ENCODE peak calls at places on chromosomes 5 and 9, in ten cellular contexts. One of them, this sample, is unnamed.

GRCh38 chr5:11157132-11157531 is 396.1 kb upstream of the DAP start:
- DNase-seq in A172: no peak
- DNase-seq in right cardiac atrium: no peak
- DNase-seq in AML-193: no peak
- DNase-seq in choroid plexus epithelial cell: no peak
- DNase-seq in stimulated activated CD4-positive, alpha-beta T cell treated with anti-CD3 and anti-CD28 coated beads, Interleukin-12 subunit alpha, Interleukin-12 subunit beta, amount 100 ng/mL, for 4 hours: no peak
- DNase-seq in stimulated activated naive B cell treated with anti-CD40 and anti-IgM and Interleukin-4, amounts not matched to agents 10 μg/mL and 1 μg/mL and 100 μg/mL, for 72 hours: no peak
- DNase-seq in activated CD4-positive, CD25-positive, alpha-beta regulatory T cell treated with anti-CD3 and anti-CD28 coated beads, Interleukin-2, amount 50 U/mL, for 72 hours: no peak
- DNase-seq in D341Med: no peak
- DNase-seq in foreskin keratinocyte: no peak
- DNase-seq in this sample: no peak

GRCh38 chr9:94916956-94917355 is 190.5 kb downstream of the AOPEP start:
- DNase-seq in A172: no peak
- DNase-seq in right cardiac atrium: no peak
- DNase-seq in AML-193: no peak
- DNase-seq in choroid plexus epithelial cell: no peak
- DNase-seq in stimulated activated CD4-positive, alpha-beta T cell treated with anti-CD3 and anti-CD28 coated beads, Interleukin-12 subunit alpha, Interleukin-12 subunit beta, amount 100 ng/mL, for 4 hours: no peak
- DNase-seq in stimulated activated naive B cell treated with anti-CD40 and anti-IgM and Interleukin-4, amounts not matched to agents 10 μg/mL and 1 μg/mL and 100 μg/mL, for 72 hours: no peak
- DNase-seq in activated CD4-positive, CD25-positive, alpha-beta regulatory T cell treated with anti-CD3 and anti-CD28 coated beads, Interleukin-2, amount 50 U/mL, for 72 hours: no peak
- DNase-seq in D341Med: no peak
- DNase-seq in foreskin keratinocyte: no peak
- DNase-seq in this sample: no peak

GRCh38 chr5:168752416-168753190 is 173.4 kb upstream of the PANK3 start:
- DNase-seq in A172: no peak
- DNase-seq in right cardiac atrium: no peak
- DNase-seq in AML-193: no peak
- DNase-seq in choroid plexus epithelial cell: no peak
- DNase-seq in stimulated activated CD4-positive, alpha-beta T cell treated with anti-CD3 and anti-CD28 coated beads, Interleukin-12 subunit alpha, Interleukin-12 subunit beta, amount 100 ng/mL, for 4 hours: no peak
- DNase-seq in stimulated activated naive B cell treated with anti-CD40 and anti-IgM and Interleukin-4, amounts not matched to agents 10 μg/mL and 1 μg/mL and 100 μg/mL, for 72 hours: no peak
- DNase-seq in activated CD4-positive, CD25-positive, alpha-beta regulatory T cell treated with anti-CD3 and anti-CD28 coated beads, Interleukin-2, amount 50 U/mL, for 72 hours: no peak
- DNase-seq in D341Med: no peak
- DNase-seq in foreskin keratinocyte: no peak
- DNase-seq in this sample: no peak

GRCh38 chr5:123997354-123998215 is 485.6 kb downstream of the CSNK1G3 start:
- DNase-seq in A172: peak
- DNase-seq in right cardiac atrium: no peak
- DNase-seq in AML-193: no peak
- DNase-seq in choroid plexus epithelial cell: peak
- DNase-seq in stimulated activated CD4-positive, alpha-beta T cell treated with anti-CD3 and anti-CD28 coated beads, Interleukin-12 subunit alpha, Interleukin-12 subunit beta, amount 100 ng/mL, for 4 hours: no peak
- DNase-seq in stimulated activated naive B cell treated with anti-CD40 and anti-IgM and Interleukin-4, amounts not matched to agents 10 μg/mL and 1 μg/mL and 100 μg/mL, for 72 hours: no peak
- DNase-seq in activated CD4-positive, CD25-positive, alpha-beta regulatory T cell treated with anti-CD3 and anti-CD28 coated beads, Interleukin-2, amount 50 U/mL, for 72 hours: no peak
- DNase-seq in D341Med: no peak
- DNase-seq in foreskin keratinocyte: peak
- DNase-seq in this sample: no peak

GRCh38 chr9:95171001-95171400 is 146.5 kb downstream of the FANCC start:
- DNase-seq in A172: peak
- DNase-seq in right cardiac atrium: no peak
- DNase-seq in AML-193: no peak
- DNase-seq in choroid plexus epithelial cell: peak
- DNase-seq in stimulated activated CD4-positive, alpha-beta T cell treated with anti-CD3 and anti-CD28 coated beads, Interleukin-12 subunit alpha, Interleukin-12 subunit beta, amount 100 ng/mL, for 4 hours: no peak
- DNase-seq in stimulated activated naive B cell treated with anti-CD40 and anti-IgM and Interleukin-4, amounts not matched to agents 10 μg/mL and 1 μg/mL and 100 μg/mL, for 72 hours: no peak
- DNase-seq in activated CD4-positive, CD25-positive, alpha-beta regulatory T cell treated with anti-CD3 and anti-CD28 coated beads, Interleukin-2, amount 50 U/mL, for 72 hours: no peak
- DNase-seq in D341Med: no peak
- DNase-seq in foreskin keratinocyte: peak
- DNase-seq in this sample: peak

GRCh38 chr5:10289353-10289752 is 18.3 kb downstream of the CMBL start:
- DNase-seq in A172: no peak
- DNase-seq in right cardiac atrium: peak
- DNase-seq in AML-193: no peak
- DNase-seq in choroid plexus epithelial cell: no peak
- DNase-seq in stimulated activated CD4-positive, alpha-beta T cell treated with anti-CD3 and anti-CD28 coated beads, Interleukin-12 subunit alpha, Interleukin-12 subunit beta, amount 100 ng/mL, for 4 hours: no peak
- DNase-seq in stimulated activated naive B cell treated with anti-CD40 and anti-IgM and Interleukin-4, amounts not matched to agents 10 μg/mL and 1 μg/mL and 100 μg/mL, for 72 hours: no peak
- DNase-seq in activated CD4-positive, CD25-positive, alpha-beta regulatory T cell treated with anti-CD3 and anti-CD28 coated beads, Interleukin-2, amount 50 U/mL, for 72 hours: no peak
- DNase-seq in D341Med: no peak
- DNase-seq in foreskin keratinocyte: no peak
- DNase-seq in this sample: no peak

GRCh38 chr5:61496406-61497307 is 164.6 kb downstream of the ZSWIM6 start:
- DNase-seq in A172: peak
- DNase-seq in right cardiac atrium: no peak
- DNase-seq in AML-193: no peak
- DNase-seq in choroid plexus epithelial cell: no peak
- DNase-seq in stimulated activated CD4-positive, alpha-beta T cell treated with anti-CD3 and anti-CD28 coated beads, Interleukin-12 subunit alpha, Interleukin-12 subunit beta, amount 100 ng/mL, for 4 hours: no peak
- DNase-seq in stimulated activated naive B cell treated with anti-CD40 and anti-IgM and Interleukin-4, amounts not matched to agents 10 μg/mL and 1 μg/mL and 100 μg/mL, for 72 hours: no peak
- DNase-seq in activated CD4-positive, CD25-positive, alpha-beta regulatory T cell treated with anti-CD3 and anti-CD28 coated beads, Interleukin-2, amount 50 U/mL, for 72 hours: no peak
- DNase-seq in D341Med: no peak
- DNase-seq in foreskin keratinocyte: no peak
- DNase-seq in this sample: no peak

GRCh38 chr5:179599100-179599499 is 24.4 kb downstream of the HNRNPH1 start:
- DNase-seq in A172: no peak
- DNase-seq in right cardiac atrium: no peak
- DNase-seq in AML-193: no peak
- DNase-seq in choroid plexus epithelial cell: no peak
- DNase-seq in stimulated activated CD4-positive, alpha-beta T cell treated with anti-CD3 and anti-CD28 coated beads, Interleukin-12 subunit alpha, Interleukin-12 subunit beta, amount 100 ng/mL, for 4 hours: no peak
- DNase-seq in stimulated activated naive B cell treated with anti-CD40 and anti-IgM and Interleukin-4, amounts not matched to agents 10 μg/mL and 1 μg/mL and 100 μg/mL, for 72 hours: no peak
- DNase-seq in activated CD4-positive, CD25-positive, alpha-beta regulatory T cell treated with anti-CD3 and anti-CD28 coated beads, Interleukin-2, amount 50 U/mL, for 72 hours: no peak
- DNase-seq in D341Med: no peak
- DNase-seq in foreskin keratinocyte: no peak
- DNase-seq in this sample: no peak

GRCh38 chr9:19048966-19049871 is at the start of gene RRAGA:
- DNase-seq in A172: peak
- DNase-seq in right cardiac atrium: peak
- DNase-seq in AML-193: peak
- DNase-seq in choroid plexus epithelial cell: peak
- DNase-seq in stimulated activated CD4-positive, alpha-beta T cell treated with anti-CD3 and anti-CD28 coated beads, Interleukin-12 subunit alpha, Interleukin-12 subunit beta, amount 100 ng/mL, for 4 hours: peak
- DNase-seq in stimulated activated naive B cell treated with anti-CD40 and anti-IgM and Interleukin-4, amounts not matched to agents 10 μg/mL and 1 μg/mL and 100 μg/mL, for 72 hours: peak
- DNase-seq in activated CD4-positive, CD25-positive, alpha-beta regulatory T cell treated with anti-CD3 and anti-CD28 coated beads, Interleukin-2, amount 50 U/mL, for 72 hours: peak
- DNase-seq in D341Med: peak
- DNase-seq in foreskin keratinocyte: peak
- DNase-seq in this sample: peak

GRCh38 chr5:81165493-81166119 is 67.5 kb upstream of the CKMT2 start:
- DNase-seq in A172: peak
- DNase-seq in right cardiac atrium: peak
- DNase-seq in AML-193: peak
- DNase-seq in choroid plexus epithelial cell: peak
- DNase-seq in stimulated activated CD4-positive, alpha-beta T cell treated with anti-CD3 and anti-CD28 coated beads, Interleukin-12 subunit alpha, Interleukin-12 subunit beta, amount 100 ng/mL, for 4 hours: peak
- DNase-seq in stimulated activated naive B cell treated with anti-CD40 and anti-IgM and Interleukin-4, amounts not matched to agents 10 μg/mL and 1 μg/mL and 100 μg/mL, for 72 hours: peak
- DNase-seq in activated CD4-positive, CD25-positive, alpha-beta regulatory T cell treated with anti-CD3 and anti-CD28 coated beads, Interleukin-2, amount 50 U/mL, for 72 hours: peak
- DNase-seq in D341Med: peak
- DNase-seq in foreskin keratinocyte: peak
- DNase-seq in this sample: no peak

GRCh38 chr5:160769264-160769663 is 82.7 kb downstream of the ATP10B start:
- DNase-seq in A172: no peak
- DNase-seq in right cardiac atrium: no peak
- DNase-seq in AML-193: no peak
- DNase-seq in choroid plexus epithelial cell: no peak
- DNase-seq in stimulated activated CD4-positive, alpha-beta T cell treated with anti-CD3 and anti-CD28 coated beads, Interleukin-12 subunit alpha, Interleukin-12 subunit beta, amount 100 ng/mL, for 4 hours: no peak
- DNase-seq in stimulated activated naive B cell treated with anti-CD40 and anti-IgM and Interleukin-4, amounts not matched to agents 10 μg/mL and 1 μg/mL and 100 μg/mL, for 72 hours: no peak
- DNase-seq in activated CD4-positive, CD25-positive, alpha-beta regulatory T cell treated with anti-CD3 and anti-CD28 coated beads, Interleukin-2, amount 50 U/mL, for 72 hours: no peak
- DNase-seq in D341Med: no peak
- DNase-seq in foreskin keratinocyte: no peak
- DNase-seq in this sample: no peak

GRCh38 chr5:181087309-181087708 is 43.7 kb downstream of the OR2V1 start:
- DNase-seq in A172: no peak
- DNase-seq in right cardiac atrium: no peak
- DNase-seq in AML-193: no peak
- DNase-seq in choroid plexus epithelial cell: no peak
- DNase-seq in stimulated activated CD4-positive, alpha-beta T cell treated with anti-CD3 and anti-CD28 coated beads, Interleukin-12 subunit alpha, Interleukin-12 subunit beta, amount 100 ng/mL, for 4 hours: no peak
- DNase-seq in stimulated activated naive B cell treated with anti-CD40 and anti-IgM and Interleukin-4, amounts not matched to agents 10 μg/mL and 1 μg/mL and 100 μg/mL, for 72 hours: no peak
- DNase-seq in activated CD4-positive, CD25-positive, alpha-beta regulatory T cell treated with anti-CD3 and anti-CD28 coated beads, Interleukin-2, amount 50 U/mL, for 72 hours: no peak
- DNase-seq in D341Med: no peak
- DNase-seq in foreskin keratinocyte: no peak
- DNase-seq in this sample: no peak

GRCh38 chr5:126368239-126368812 is 54.9 kb upstream of the GRAMD2B start:
- DNase-seq in A172: no peak
- DNase-seq in right cardiac atrium: peak
- DNase-seq in AML-193: no peak
- DNase-seq in choroid plexus epithelial cell: no peak
- DNase-seq in stimulated activated CD4-positive, alpha-beta T cell treated with anti-CD3 and anti-CD28 coated beads, Interleukin-12 subunit alpha, Interleukin-12 subunit beta, amount 100 ng/mL, for 4 hours: no peak
- DNase-seq in stimulated activated naive B cell treated with anti-CD40 and anti-IgM and Interleukin-4, amounts not matched to agents 10 μg/mL and 1 μg/mL and 100 μg/mL, for 72 hours: no peak
- DNase-seq in activated CD4-positive, CD25-positive, alpha-beta regulatory T cell treated with anti-CD3 and anti-CD28 coated beads, Interleukin-2, amount 50 U/mL, for 72 hours: no peak
- DNase-seq in D341Med: no peak
- DNase-seq in foreskin keratinocyte: peak
- DNase-seq in this sample: no peak

GRCh38 chr9:95023217-95024003 is 294.1 kb downstream of the FANCC start:
- DNase-seq in A172: peak
- DNase-seq in right cardiac atrium: peak
- DNase-seq in AML-193: no peak
- DNase-seq in choroid plexus epithelial cell: peak
- DNase-seq in stimulated activated CD4-positive, alpha-beta T cell treated with anti-CD3 and anti-CD28 coated beads, Interleukin-12 subunit alpha, Interleukin-12 subunit beta, amount 100 ng/mL, for 4 hours: no peak
- DNase-seq in stimulated activated naive B cell treated with anti-CD40 and anti-IgM and Interleukin-4, amounts not matched to agents 10 μg/mL and 1 μg/mL and 100 μg/mL, for 72 hours: no peak
- DNase-seq in activated CD4-positive, CD25-positive, alpha-beta regulatory T cell treated with anti-CD3 and anti-CD28 coated beads, Interleukin-2, amount 50 U/mL, for 72 hours: no peak
- DNase-seq in D341Med: no peak
- DNase-seq in foreskin keratinocyte: no peak
- DNase-seq in this sample: no peak

GRCh38 chr9:134568116-134568515 is 73.5 kb upstream of the COL5A1 start:
- DNase-seq in A172: no peak
- DNase-seq in right cardiac atrium: no peak
- DNase-seq in AML-193: no peak
- DNase-seq in choroid plexus epithelial cell: no peak
- DNase-seq in stimulated activated CD4-positive, alpha-beta T cell treated with anti-CD3 and anti-CD28 coated beads, Interleukin-12 subunit alpha, Interleukin-12 subunit beta, amount 100 ng/mL, for 4 hours: no peak
- DNase-seq in stimulated activated naive B cell treated with anti-CD40 and anti-IgM and Interleukin-4, amounts not matched to agents 10 μg/mL and 1 μg/mL and 100 μg/mL, for 72 hours: no peak
- DNase-seq in activated CD4-positive, CD25-positive, alpha-beta regulatory T cell treated with anti-CD3 and anti-CD28 coated beads, Interleukin-2, amount 50 U/mL, for 72 hours: no peak
- DNase-seq in D341Med: no peak
- DNase-seq in foreskin keratinocyte: no peak
- DNase-seq in this sample: no peak

GRCh38 chr5:179819296-179820126 is 1.2 kb upstream of the SQSTM1 start:
- DNase-seq in A172: peak
- DNase-seq in right cardiac atrium: peak
- DNase-seq in AML-193: no peak
- DNase-seq in choroid plexus epithelial cell: peak
- DNase-seq in stimulated activated CD4-positive, alpha-beta T cell treated with anti-CD3 and anti-CD28 coated beads, Interleukin-12 subunit alpha, Interleukin-12 subunit beta, amount 100 ng/mL, for 4 hours: peak
- DNase-seq in stimulated activated naive B cell treated with anti-CD40 and anti-IgM and Interleukin-4, amounts not matched to agents 10 μg/mL and 1 μg/mL and 100 μg/mL, for 72 hours: peak
- DNase-seq in activated CD4-positive, CD25-positive, alpha-beta regulatory T cell treated with anti-CD3 and anti-CD28 coated beads, Interleukin-2, amount 50 U/mL, for 72 hours: peak
- DNase-seq in D341Med: peak
- DNase-seq in foreskin keratinocyte: peak
- DNase-seq in this sample: no peak

GRCh38 chr5:2894347-2895135 is 143.1 kb upstream of the IRX2 start:
- DNase-seq in A172: no peak
- DNase-seq in right cardiac atrium: no peak
- DNase-seq in AML-193: no peak
- DNase-seq in choroid plexus epithelial cell: no peak
- DNase-seq in stimulated activated CD4-positive, alpha-beta T cell treated with anti-CD3 and anti-CD28 coated beads, Interleukin-12 subunit alpha, Interleukin-12 subunit beta, amount 100 ng/mL, for 4 hours: no peak
- DNase-seq in stimulated activated naive B cell treated with anti-CD40 and anti-IgM and Interleukin-4, amounts not matched to agents 10 μg/mL and 1 μg/mL and 100 μg/mL, for 72 hours: no peak
- DNase-seq in activated CD4-positive, CD25-positive, alpha-beta regulatory T cell treated with anti-CD3 and anti-CD28 coated beads, Interleukin-2, amount 50 U/mL, for 72 hours: no peak
- DNase-seq in D341Med: no peak
- DNase-seq in foreskin keratinocyte: no peak
- DNase-seq in this sample: no peak

GRCh38 chr5:177133845-177134652 is 476 bp downstream of the NSD1 start:
- DNase-seq in A172: no peak
- DNase-seq in right cardiac atrium: peak
- DNase-seq in AML-193: peak
- DNase-seq in choroid plexus epithelial cell: peak
- DNase-seq in stimulated activated CD4-positive, alpha-beta T cell treated with anti-CD3 and anti-CD28 coated beads, Interleukin-12 subunit alpha, Interleukin-12 subunit beta, amount 100 ng/mL, for 4 hours: peak
- DNase-seq in stimulated activated naive B cell treated with anti-CD40 and anti-IgM and Interleukin-4, amounts not matched to agents 10 μg/mL and 1 μg/mL and 100 μg/mL, for 72 hours: peak
- DNase-seq in activated CD4-positive, CD25-positive, alpha-beta regulatory T cell treated with anti-CD3 and anti-CD28 coated beads, Interleukin-2, amount 50 U/mL, for 72 hours: peak
- DNase-seq in D341Med: peak
- DNase-seq in foreskin keratinocyte: peak
- DNase-seq in this sample: no peak

GRCh38 chr5:100800552-100800951 is 102.5 kb downstream of the ST8SIA4 start:
- DNase-seq in A172: no peak
- DNase-seq in right cardiac atrium: no peak
- DNase-seq in AML-193: no peak
- DNase-seq in choroid plexus epithelial cell: no peak
- DNase-seq in stimulated activated CD4-positive, alpha-beta T cell treated with anti-CD3 and anti-CD28 coated beads, Interleukin-12 subunit alpha, Interleukin-12 subunit beta, amount 100 ng/mL, for 4 hours: no peak
- DNase-seq in stimulated activated naive B cell treated with anti-CD40 and anti-IgM and Interleukin-4, amounts not matched to agents 10 μg/mL and 1 μg/mL and 100 μg/mL, for 72 hours: no peak
- DNase-seq in activated CD4-positive, CD25-positive, alpha-beta regulatory T cell treated with anti-CD3 and anti-CD28 coated beads, Interleukin-2, amount 50 U/mL, for 72 hours: no peak
- DNase-seq in D341Med: no peak
- DNase-seq in foreskin keratinocyte: no peak
- DNase-seq in this sample: no peak

GRCh38 chr5:134151723-134152122 is 25.0 kb downstream of the SKP1 start:
- DNase-seq in A172: no peak
- DNase-seq in right cardiac atrium: no peak
- DNase-seq in AML-193: no peak
- DNase-seq in choroid plexus epithelial cell: peak
- DNase-seq in stimulated activated CD4-positive, alpha-beta T cell treated with anti-CD3 and anti-CD28 coated beads, Interleukin-12 subunit alpha, Interleukin-12 subunit beta, amount 100 ng/mL, for 4 hours: no peak
- DNase-seq in stimulated activated naive B cell treated with anti-CD40 and anti-IgM and Interleukin-4, amounts not matched to agents 10 μg/mL and 1 μg/mL and 100 μg/mL, for 72 hours: no peak
- DNase-seq in activated CD4-positive, CD25-positive, alpha-beta regulatory T cell treated with anti-CD3 and anti-CD28 coated beads, Interleukin-2, amount 50 U/mL, for 72 hours: no peak
- DNase-seq in D341Med: no peak
- DNase-seq in foreskin keratinocyte: no peak
- DNase-seq in this sample: no peak

GRCh38 chr9:114205171-114206015 is 50.1 kb downstream of the COL27A1 start:
- DNase-seq in A172: no peak
- DNase-seq in right cardiac atrium: no peak
- DNase-seq in AML-193: no peak
- DNase-seq in choroid plexus epithelial cell: no peak
- DNase-seq in stimulated activated CD4-positive, alpha-beta T cell treated with anti-CD3 and anti-CD28 coated beads, Interleukin-12 subunit alpha, Interleukin-12 subunit beta, amount 100 ng/mL, for 4 hours: no peak
- DNase-seq in stimulated activated naive B cell treated with anti-CD40 and anti-IgM and Interleukin-4, amounts not matched to agents 10 μg/mL and 1 μg/mL and 100 μg/mL, for 72 hours: no peak
- DNase-seq in activated CD4-positive, CD25-positive, alpha-beta regulatory T cell treated with anti-CD3 and anti-CD28 coated beads, Interleukin-2, amount 50 U/mL, for 72 hours: no peak
- DNase-seq in D341Med: no peak
- DNase-seq in foreskin keratinocyte: no peak
- DNase-seq in this sample: no peak

GRCh38 chr9:115591584-115591984 is 473.6 kb upstream of the TNC start:
- DNase-seq in A172: peak
- DNase-seq in right cardiac atrium: peak
- DNase-seq in AML-193: peak
- DNase-seq in choroid plexus epithelial cell: peak
- DNase-seq in stimulated activated CD4-positive, alpha-beta T cell treated with anti-CD3 and anti-CD28 coated beads, Interleukin-12 subunit alpha, Interleukin-12 subunit beta, amount 100 ng/mL, for 4 hours: no peak
- DNase-seq in stimulated activated naive B cell treated with anti-CD40 and anti-IgM and Interleukin-4, amounts not matched to agents 10 μg/mL and 1 μg/mL and 100 μg/mL, for 72 hours: no peak
- DNase-seq in activated CD4-positive, CD25-positive, alpha-beta regulatory T cell treated with anti-CD3 and anti-CD28 coated beads, Interleukin-2, amount 50 U/mL, for 72 hours: no peak
- DNase-seq in D341Med: peak
- DNase-seq in foreskin keratinocyte: peak
- DNase-seq in this sample: peak

GRCh38 chr9:120876842-120877240 is at the start of gene PHF19:
- DNase-seq in A172: no peak
- DNase-seq in right cardiac atrium: peak
- DNase-seq in AML-193: peak
- DNase-seq in choroid plexus epithelial cell: peak
- DNase-seq in stimulated activated CD4-positive, alpha-beta T cell treated with anti-CD3 and anti-CD28 coated beads, Interleukin-12 subunit alpha, Interleukin-12 subunit beta, amount 100 ng/mL, for 4 hours: no peak
- DNase-seq in stimulated activated naive B cell treated with anti-CD40 and anti-IgM and Interleukin-4, amounts not matched to agents 10 μg/mL and 1 μg/mL and 100 μg/mL, for 72 hours: no peak
- DNase-seq in activated CD4-positive, CD25-positive, alpha-beta regulatory T cell treated with anti-CD3 and anti-CD28 coated beads, Interleukin-2, amount 50 U/mL, for 72 hours: peak
- DNase-seq in D341Med: no peak
- DNase-seq in foreskin keratinocyte: no peak
- DNase-seq in this sample: no peak

GRCh38 chr9:124632077-124632621 is 125.0 kb upstream of the NR5A1 start:
- DNase-seq in A172: peak
- DNase-seq in right cardiac atrium: no peak
- DNase-seq in AML-193: no peak
- DNase-seq in choroid plexus epithelial cell: peak
- DNase-seq in stimulated activated CD4-positive, alpha-beta T cell treated with anti-CD3 and anti-CD28 coated beads, Interleukin-12 subunit alpha, Interleukin-12 subunit beta, amount 100 ng/mL, for 4 hours: no peak
- DNase-seq in stimulated activated naive B cell treated with anti-CD40 and anti-IgM and Interleukin-4, amounts not matched to agents 10 μg/mL and 1 μg/mL and 100 μg/mL, for 72 hours: no peak
- DNase-seq in activated CD4-positive, CD25-positive, alpha-beta regulatory T cell treated with anti-CD3 and anti-CD28 coated beads, Interleukin-2, amount 50 U/mL, for 72 hours: no peak
- DNase-seq in D341Med: no peak
- DNase-seq in foreskin keratinocyte: no peak
- DNase-seq in this sample: no peak

GRCh38 chr9:93306081-93306480 is 122.1 kb downstream of the WNK2 start:
- DNase-seq in A172: no peak
- DNase-seq in right cardiac atrium: no peak
- DNase-seq in AML-193: no peak
- DNase-seq in choroid plexus epithelial cell: no peak
- DNase-seq in stimulated activated CD4-positive, alpha-beta T cell treated with anti-CD3 and anti-CD28 coated beads, Interleukin-12 subunit alpha, Interleukin-12 subunit beta, amount 100 ng/mL, for 4 hours: no peak
- DNase-seq in stimulated activated naive B cell treated with anti-CD40 and anti-IgM and Interleukin-4, amounts not matched to agents 10 μg/mL and 1 μg/mL and 100 μg/mL, for 72 hours: no peak
- DNase-seq in activated CD4-positive, CD25-positive, alpha-beta regulatory T cell treated with anti-CD3 and anti-CD28 coated beads, Interleukin-2, amount 50 U/mL, for 72 hours: no peak
- DNase-seq in D341Med: no peak
- DNase-seq in foreskin keratinocyte: no peak
- DNase-seq in this sample: no peak

GRCh38 chr9:95261890-95262289 is 55.6 kb downstream of the FANCC start:
- DNase-seq in A172: peak
- DNase-seq in right cardiac atrium: no peak
- DNase-seq in AML-193: no peak
- DNase-seq in choroid plexus epithelial cell: peak
- DNase-seq in stimulated activated CD4-positive, alpha-beta T cell treated with anti-CD3 and anti-CD28 coated beads, Interleukin-12 subunit alpha, Interleukin-12 subunit beta, amount 100 ng/mL, for 4 hours: no peak
- DNase-seq in stimulated activated naive B cell treated with anti-CD40 and anti-IgM and Interleukin-4, amounts not matched to agents 10 μg/mL and 1 μg/mL and 100 μg/mL, for 72 hours: no peak
- DNase-seq in activated CD4-positive, CD25-positive, alpha-beta regulatory T cell treated with anti-CD3 and anti-CD28 coated beads, Interleukin-2, amount 50 U/mL, for 72 hours: no peak
- DNase-seq in D341Med: no peak
- DNase-seq in foreskin keratinocyte: no peak
- DNase-seq in this sample: no peak

GRCh38 chr9:110986529-110986928 is 51.7 kb downstream of the LPAR1 start:
- DNase-seq in A172: no peak
- DNase-seq in right cardiac atrium: no peak
- DNase-seq in AML-193: no peak
- DNase-seq in choroid plexus epithelial cell: no peak
- DNase-seq in stimulated activated CD4-positive, alpha-beta T cell treated with anti-CD3 and anti-CD28 coated beads, Interleukin-12 subunit alpha, Interleukin-12 subunit beta, amount 100 ng/mL, for 4 hours: no peak
- DNase-seq in stimulated activated naive B cell treated with anti-CD40 and anti-IgM and Interleukin-4, amounts not matched to agents 10 μg/mL and 1 μg/mL and 100 μg/mL, for 72 hours: no peak
- DNase-seq in activated CD4-positive, CD25-positive, alpha-beta regulatory T cell treated with anti-CD3 and anti-CD28 coated beads, Interleukin-2, amount 50 U/mL, for 72 hours: no peak
- DNase-seq in D341Med: no peak
- DNase-seq in foreskin keratinocyte: no peak
- DNase-seq in this sample: no peak

GRCh38 chr9:116628706-116629105 is 58.4 kb upstream of the TRIM32 start:
- DNase-seq in A172: no peak
- DNase-seq in right cardiac atrium: no peak
- DNase-seq in AML-193: no peak
- DNase-seq in choroid plexus epithelial cell: peak
- DNase-seq in stimulated activated CD4-positive, alpha-beta T cell treated with anti-CD3 and anti-CD28 coated beads, Interleukin-12 subunit alpha, Interleukin-12 subunit beta, amount 100 ng/mL, for 4 hours: no peak
- DNase-seq in stimulated activated naive B cell treated with anti-CD40 and anti-IgM and Interleukin-4, amounts not matched to agents 10 μg/mL and 1 μg/mL and 100 μg/mL, for 72 hours: no peak
- DNase-seq in activated CD4-positive, CD25-positive, alpha-beta regulatory T cell treated with anti-CD3 and anti-CD28 coated beads, Interleukin-2, amount 50 U/mL, for 72 hours: no peak
- DNase-seq in D341Med: no peak
- DNase-seq in foreskin keratinocyte: no peak
- DNase-seq in this sample: no peak